ENCODE peak calls at places on chromosome 10, in four cellular contexts. N is HepG2, A is GM12878, J is H1. U is an unnamed sample.

GRCh38 chr10:104445359-104445758 is 91.7 kb downstream of the CFAP58 start:
- DNase-seq in N (no peak), A (no peak), J (no peak), U (no peak)

GRCh38 chr10:133460208-133460769 is 6.5 kb downstream of the SCART1 start:
- DNase-seq in N (no peak), A (no peak), J (no peak), U (no peak)

GRCh38 chr10:104424719-104425118 is 71.1 kb downstream of the CFAP58 start:
- DNase-seq in N (no peak), A (peak), J (no peak), U (no peak)

GRCh38 chr10:132452216-132452650 is 55.2 kb downstream of the PWWP2B start:
- DNase-seq in N (no peak), A (no peak), J (no peak), U (no peak)

GRCh38 chr10:74544106-74544505 is 282.3 kb upstream of the KAT6B start:
- DNase-seq in N (no peak), A (no peak), J (no peak), U (peak)

GRCh38 chr10:43124574-43125273 is 13.5 kb upstream of the CSGALNACT2 start:
- DNase-seq in N (no peak), A (no peak), J (peak), U (no peak)

GRCh38 chr10:815338-816104 is 116.0 kb downstream of the LARP4B start:
- DNase-seq in N (no peak), A (no peak), J (no peak), U (no peak)

GRCh38 chr10:43344051-43344450 is 27.4 kb upstream of the FXYD4 start:
- DNase-seq in N (no peak), A (no peak), J (no peak), U (no peak)

GRCh38 chr10:89431977-89432376 is 17.6 kb downstream of the IFIT5 start:
- DNase-seq in N (peak), A (no peak), J (no peak), U (no peak)

GRCh38 chr10:12638103-12638502 is 288.8 kb downstream of the CAMK1D start:
- DNase-seq in N (peak), A (no peak), J (no peak), U (peak)

GRCh38 chr10:373516-374309 is 238.5 kb downstream of the ZMYND11 start:
- DNase-seq in N (peak), A (no peak), J (no peak), U (no peak)

GRCh38 chr10:86258940-86259339 is 107.7 kb downstream of the GRID1 start:
- DNase-seq in N (no peak), A (no peak), J (peak), U (no peak)

GRCh38 chr10:58573144-58573543 is 60.5 kb downstream of the BICC1 start:
- DNase-seq in N (no peak), A (no peak), J (no peak), U (no peak)

GRCh38 chr10:133154996-133155778 is 4.8 kb upstream of the KNDC1 start:
- DNase-seq in N (no peak), A (no peak), J (no peak), U (no peak)

GRCh38 chr10:78787095-78787494 is 281.7 kb upstream of the ZMIZ1 start:
- DNase-seq in N (no peak), A (no peak), J (no peak), U (no peak)

GRCh38 chr10:11034762-11035161 is 17.1 kb downstream of the CELF2 start:
- DNase-seq in N (no peak), A (no peak), J (no peak), U (no peak)

GRCh38 chr10:7407368-7408002 is 3.3 kb downstream of the SFMBT2 start:
- DNase-seq in N (no peak), A (no peak), J (peak), U (no peak)

GRCh38 chr10:3287566-3288445 is 115.2 kb upstream of the PITRM1 start:
- DNase-seq in N (no peak), A (no peak), J (no peak), U (no peak)

GRCh38 chr10:121132278-121132672 is 281.1 kb downstream of the WDR11 start:
- DNase-seq in N (no peak), A (no peak), J (no peak), U (no peak)

GRCh38 chr10:46992794-46993552 is 81.7 kb downstream of the PTPN20 start:
- DNase-seq in N (peak), A (no peak), J (peak), U (no peak)

GRCh38 chr10:46555713-46556514 is 544 bp downstream of the GPRIN2 start:
- DNase-seq in N (no peak), A (no peak), J (peak), U (no peak)

GRCh38 chr10:48801026-48801425 is 116.4 kb downstream of the WDFY4 start:
- DNase-seq in N (no peak), A (no peak), J (no peak), U (no peak)

GRCh38 chr10:58950618-58951017 is 225.8 kb upstream of the PHYHIPL start:
- DNase-seq in N (peak), A (no peak), J (no peak), U (no peak)

GRCh38 chr10:43671659-43672555 is 23.2 kb upstream of the ZNF32 start:
- DNase-seq in N (peak), A (no peak), J (peak), U (peak)

GRCh38 chr10:131453772-131454634 is 142.5 kb upstream of the TCERG1L start:
- DNase-seq in N (peak), A (no peak), J (peak), U (peak)

GRCh38 chr10:109967739-109968088 is 40.1 kb upstream of the ADD3 start:
- DNase-seq in N (no peak), A (no peak), J (no peak), U (no peak)

GRCh38 chr10:47421057-47421952 is 37.2 kb upstream of the ZNF488 start:
- DNase-seq in N (no peak), A (no peak), J (no peak), U (no peak)

DNA sequence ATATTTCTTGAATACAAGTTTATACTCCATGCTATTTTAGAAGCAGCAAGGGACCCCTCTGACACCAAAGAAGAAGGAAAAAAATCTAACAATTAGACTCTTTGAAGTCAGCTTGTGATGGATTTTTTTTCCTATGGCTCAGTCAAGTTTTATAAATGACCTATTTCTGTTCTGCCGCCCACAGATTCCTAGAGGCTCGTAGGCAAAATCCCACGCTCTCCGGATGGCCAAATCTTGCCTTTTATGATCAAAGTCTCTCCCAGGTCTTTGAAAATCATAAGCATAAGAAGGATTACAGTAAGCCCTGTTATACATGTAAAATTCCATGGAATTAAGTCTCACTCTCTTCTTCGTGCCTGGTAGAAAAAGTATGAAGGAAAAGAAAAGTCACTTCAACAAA is 33.2 kb downstream of the ASB13 start:
- DNase-seq in N (no peak), A (no peak), J (no peak), U (no peak)
- TF ChIP-seq SUZ12 in N (no peak), A (no peak), J (no peak), U (no peak)

DNA sequence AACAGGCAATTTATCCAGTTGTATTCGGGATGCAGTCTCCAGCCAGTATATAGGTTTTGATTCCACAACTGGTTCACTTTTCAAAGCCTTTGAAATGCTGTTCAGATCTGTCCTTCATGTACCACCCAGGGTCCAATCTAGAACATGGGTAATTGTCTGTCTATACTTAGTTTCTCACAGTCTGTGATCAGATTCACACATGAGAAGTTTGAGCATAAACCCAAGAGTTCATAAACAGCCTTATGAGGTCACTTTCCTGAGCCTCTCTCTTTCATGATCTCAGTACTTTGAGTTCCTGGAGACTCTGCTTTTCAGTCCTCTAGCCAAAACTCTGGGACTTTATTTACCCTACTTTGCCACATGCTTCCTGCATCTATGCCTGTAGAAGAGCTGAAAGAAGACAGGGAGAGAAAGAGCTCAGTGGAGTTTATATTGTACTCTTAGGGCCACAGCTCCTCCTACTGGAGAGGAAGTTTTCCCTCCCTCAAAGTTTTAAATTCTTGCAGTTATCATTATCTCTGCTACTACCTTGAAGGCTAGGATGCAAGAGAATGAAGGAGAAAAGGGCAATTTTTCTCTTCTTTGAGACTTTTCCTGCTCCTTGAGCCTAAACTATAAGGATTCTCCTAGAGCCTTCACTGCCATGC is 172.0 kb downstream of the ZEB1 start:
- DNase-seq in N (peak), A (peak), J (peak), U (no peak)
- TF ChIP-seq ZNF274 in N (no peak), A (no peak), J (no peak), U (no peak)

GRCh38 chr10:102342958-102343357 is 52.5 kb upstream of the NFKB2 start:
- DNase-seq in N (no peak), A (no peak), J (no peak), U (no peak)

GRCh38 chr10:102344067-102344466 is 51.4 kb upstream of the NFKB2 start:
- DNase-seq in N (no peak), A (no peak), J (no peak), U (no peak)

GRCh38 chr10:102341038-102341688 is 54.3 kb upstream of the NFKB2 start:
- DNase-seq in N (no peak), A (no peak), J (no peak), U (no peak)

GRCh38 chr10:102347236-102347828 is 48.2 kb upstream of the NFKB2 start:
- DNase-seq in N (peak), A (no peak), J (peak), U (peak)

DNA sequence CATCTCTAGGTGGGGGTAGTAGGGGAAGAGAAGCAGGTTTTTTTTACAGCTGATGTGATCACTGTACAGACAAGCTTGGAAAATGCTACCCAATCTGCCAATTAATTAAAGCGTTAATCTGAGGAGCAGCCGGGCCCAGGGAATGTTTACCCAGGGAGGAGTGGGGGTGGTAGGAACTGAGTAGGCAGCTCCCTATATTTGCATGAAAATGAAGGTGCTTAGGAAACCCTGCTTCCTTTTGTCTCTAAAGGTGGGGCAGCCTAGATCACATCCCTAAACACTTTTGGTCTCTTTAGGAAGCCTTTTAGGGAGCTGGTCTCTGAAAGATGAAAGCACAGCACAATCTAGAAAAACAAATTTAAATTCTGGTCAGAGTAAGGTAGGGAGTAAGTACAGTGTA is 53.0 kb upstream of the NFKB2 start:
- DNase-seq in N (no peak), A (no peak), J (peak), U (peak)
- TF ChIP-seq SUZ12 in N (no peak), A (no peak), J (no peak), U (no peak)

DNA sequence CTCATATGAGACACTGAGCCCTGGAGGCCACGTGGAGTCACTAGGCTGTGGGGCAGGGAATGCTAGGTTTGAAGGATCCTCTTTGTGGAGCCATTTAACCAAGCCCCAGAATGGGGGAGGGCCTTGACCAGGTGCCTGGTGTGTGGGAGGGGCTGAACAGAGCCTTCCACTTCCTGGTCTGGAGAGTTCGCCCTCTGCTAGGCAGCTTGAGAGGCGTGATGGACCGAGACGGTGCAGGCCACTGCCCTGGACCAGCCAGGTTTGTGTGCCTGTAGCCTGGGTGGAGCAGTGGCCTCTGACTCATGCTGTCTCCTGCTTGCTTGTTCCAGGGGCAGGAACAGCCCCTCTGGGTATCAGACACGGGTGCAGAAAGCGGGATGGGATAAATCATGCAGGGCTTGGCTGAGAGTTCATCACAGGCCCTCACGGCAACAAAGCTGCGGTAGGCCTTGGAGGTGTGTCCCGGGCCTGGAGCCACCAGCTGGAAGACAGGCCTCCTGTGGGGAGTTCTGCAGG is 27.4 kb downstream of the ADAMTS14 start:
- DNase-seq in N (peak), A (no peak), J (no peak), U (no peak)
- TF ChIP-seq ZNF274 in N (no peak), A (no peak), J (no peak), U (no peak)

GRCh38 chr10:67696029-67696428 is at the start of gene CTNNA3:
- DNase-seq in N (no peak), A (no peak), J (no peak), U (no peak)
- TF ChIP-seq SUZ12 in N (no peak), A (no peak), J (no peak), U (no peak)

GRCh38 chr10:129628823-129629222 is 161.8 kb downstream of the MGMT start:
- DNase-seq in N (no peak), A (no peak), J (no peak), U (no peak)

GRCh38 chr10:129631870-129632623 is 165.0 kb downstream of the MGMT start:
- DNase-seq in N (no peak), A (no peak), J (no peak), U (no peak)

GRCh38 chr10:129627442-129627841 is 160.4 kb downstream of the MGMT start:
- DNase-seq in N (no peak), A (no peak), J (no peak), U (no peak)

GRCh38 chr10:129631011-129631410 is 164.0 kb downstream of the MGMT start:
- DNase-seq in N (no peak), A (no peak), J (no peak), U (no peak)

DNA sequence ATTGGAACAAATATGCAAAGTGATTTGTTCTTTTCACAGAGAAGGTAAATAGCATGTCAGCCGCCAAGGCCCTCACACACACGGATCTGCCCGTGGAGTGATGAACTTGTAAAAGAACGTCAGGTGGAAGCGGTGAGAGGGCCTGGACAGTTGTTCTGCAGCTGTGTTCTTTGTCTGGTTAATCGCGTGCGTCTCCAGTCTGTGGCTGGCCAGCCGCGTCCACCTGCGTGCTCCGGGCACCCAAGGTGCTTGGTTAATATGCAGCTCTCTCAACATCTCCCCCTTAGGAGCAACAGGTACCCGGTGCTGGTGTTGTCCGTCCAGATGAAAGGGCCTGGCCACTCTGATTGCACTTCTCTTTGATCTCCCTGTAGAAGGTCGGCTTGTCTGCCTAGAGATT is 162.9 kb downstream of the MGMT start:
- DNase-seq in N (no peak), A (no peak), J (no peak), U (no peak)
- TF ChIP-seq ZNF274 in N (no peak), A (no peak), J (no peak), U (no peak)